ENCODE peak calls at places on chromosomes 11 and 22, in six cellular contexts. One of them, this sample, is unnamed.

GRCh38 chr11:117392979-117393378 is 65.3 kb downstream of the CEP164 start:
- DNase-seq in MM.1S: no peak
- DNase-seq in right atrium auricular region: no peak
- DNase-seq in right lobe of liver: no peak
- DNase-seq in CD8-positive, alpha-beta T cell: no peak
- DNase-seq in fibroblast of lung: no peak
- DNase-seq in this sample: no peak

GRCh38 chr11:2316169-2316962 is 14.6 kb downstream of the TSPAN32 start:
- DNase-seq in MM.1S: no peak
- DNase-seq in right atrium auricular region: no peak
- DNase-seq in right lobe of liver: peak; percentile 46
- DNase-seq in CD8-positive, alpha-beta T cell: no peak
- DNase-seq in fibroblast of lung: no peak
- DNase-seq in this sample: no peak

GRCh38 chr11:6531267-6531752 is 34.2 kb downstream of the DNHD1 start:
- DNase-seq in MM.1S: no peak
- DNase-seq in right atrium auricular region: no peak
- DNase-seq in right lobe of liver: no peak
- DNase-seq in CD8-positive, alpha-beta T cell: peak; percentile 14
- DNase-seq in fibroblast of lung: peak; percentile 16
- DNase-seq in this sample: no peak

GRCh38 chr11:59668188-59668949 is 468 bp downstream of the PATL1 start:
- DNase-seq in MM.1S: peak; percentile 40
- DNase-seq in right atrium auricular region: peak; percentile 77
- DNase-seq in right lobe of liver: peak; percentile 74
- DNase-seq in CD8-positive, alpha-beta T cell: peak; percentile 56
- DNase-seq in fibroblast of lung: peak; percentile 39
- DNase-seq in this sample: peak; percentile 49

GRCh38 chr22:38180841-38181452 is 683 bp downstream of the PLA2G6 start:
- DNase-seq in MM.1S: peak; percentile 76
- DNase-seq in right atrium auricular region: no peak
- DNase-seq in right lobe of liver: peak; percentile 81
- DNase-seq in CD8-positive, alpha-beta T cell: no peak
- DNase-seq in fibroblast of lung: no peak
- DNase-seq in this sample: peak; percentile 29

GRCh38 chr22:31604137-31604705 is 57.8 kb downstream of the PISD start:
- DNase-seq in MM.1S: no peak
- DNase-seq in right atrium auricular region: no peak
- DNase-seq in right lobe of liver: no peak
- DNase-seq in CD8-positive, alpha-beta T cell: no peak
- DNase-seq in fibroblast of lung: no peak
- DNase-seq in this sample: no peak

GRCh38 chr11:116119158-116119557 is 614.9 kb upstream of the CADM1 start:
- DNase-seq in MM.1S: no peak
- DNase-seq in right atrium auricular region: no peak
- DNase-seq in right lobe of liver: no peak
- DNase-seq in CD8-positive, alpha-beta T cell: no peak
- DNase-seq in fibroblast of lung: no peak
- DNase-seq in this sample: no peak

GRCh38 chr22:38921126-38921525 is 36.3 kb upstream of the APOBEC3A start:
- DNase-seq in MM.1S: no peak
- DNase-seq in right atrium auricular region: no peak
- DNase-seq in right lobe of liver: no peak
- DNase-seq in CD8-positive, alpha-beta T cell: no peak
- DNase-seq in fibroblast of lung: no peak
- DNase-seq in this sample: no peak

DNA sequence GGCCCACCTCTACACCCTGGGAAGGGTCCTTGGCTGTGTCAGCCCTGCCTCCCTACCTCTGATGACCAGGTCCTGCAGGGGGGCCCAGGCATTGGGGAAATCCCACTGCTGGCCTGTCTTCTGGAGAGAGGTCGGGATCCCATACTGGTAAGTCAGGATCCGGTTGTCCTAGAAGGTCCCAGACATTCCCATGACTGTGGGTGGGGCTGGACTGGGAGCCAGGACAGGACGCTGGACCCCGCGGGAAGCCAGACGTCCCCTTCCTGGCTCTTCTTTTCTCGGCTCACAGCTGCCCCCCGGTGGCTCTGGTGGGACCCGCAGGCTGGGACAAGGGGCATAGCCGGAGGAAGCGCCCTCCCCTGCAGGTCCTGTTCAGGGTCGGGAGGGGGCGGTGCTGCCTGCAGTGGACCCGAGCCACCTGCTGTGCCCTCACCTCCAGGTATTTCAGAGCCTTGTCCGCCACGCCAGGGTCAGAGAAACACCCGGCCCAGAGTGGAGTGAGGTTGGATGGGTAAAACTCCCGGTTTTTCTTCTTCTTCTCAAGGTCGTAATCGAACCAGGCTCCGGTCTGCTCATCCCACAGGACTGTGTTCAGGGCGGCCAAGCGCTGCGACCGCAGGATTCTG is 20.0 kb downstream of the TREH start:
- DNase-seq in MM.1S: peak; percentile 84
- DNase-seq in right atrium auricular region: peak; percentile 94
- DNase-seq in right lobe of liver: peak; percentile 88
- DNase-seq in CD8-positive, alpha-beta T cell: peak; percentile 91
- DNase-seq in fibroblast of lung: peak; percentile 68
- DNase-seq in this sample: peak; percentile 87
- TF ChIP-seq CTCF in MM.1S: peak; percentile 98
- TF ChIP-seq CTCF in right atrium auricular region: peak; percentile 99
- TF ChIP-seq CTCF in right lobe of liver: peak; percentile 90
- TF ChIP-seq CTCF in CD8-positive, alpha-beta T cell: peak; percentile 99
- TF ChIP-seq CTCF in fibroblast of lung: peak; percentile 90
- TF ChIP-seq CTCF in this sample: peak; percentile 94

GRCh38 chr11:69539416-69540117 is 58.1 kb downstream of the LINC01488 start:
- DNase-seq in MM.1S: no peak
- DNase-seq in right atrium auricular region: no peak
- DNase-seq in right lobe of liver: no peak
- DNase-seq in CD8-positive, alpha-beta T cell: no peak
- DNase-seq in fibroblast of lung: no peak
- DNase-seq in this sample: no peak
- H3K27ac ChIP-seq in MM.1S: no peak overlapping the region
- H3K27ac ChIP-seq in right atrium auricular region: peak overlapping the region; percentile 57
- H3K27ac ChIP-seq in right lobe of liver: no peak overlapping the region
- H3K27ac ChIP-seq in CD8-positive, alpha-beta T cell: no peak overlapping the region
- H3K27ac ChIP-seq in fibroblast of lung: no peak overlapping the region
- H3K27ac ChIP-seq in this sample: no peak overlapping the region

GRCh38 chr22:19119949-19120348 is 2.3 kb downstream of the DGCR2 start:
- DNase-seq in MM.1S: no peak
- DNase-seq in right atrium auricular region: no peak
- DNase-seq in right lobe of liver: no peak
- DNase-seq in CD8-positive, alpha-beta T cell: no peak
- DNase-seq in fibroblast of lung: no peak
- DNase-seq in this sample: no peak
- H3K27me3 ChIP-seq in MM.1S: peaks cover 3% of the 10 kb centered on the region
- H3K27me3 ChIP-seq in right atrium auricular region: no peaks in the 10 kb centered on the region
- H3K27me3 ChIP-seq in right lobe of liver: no peaks in the 10 kb centered on the region
- H3K27me3 ChIP-seq in CD8-positive, alpha-beta T cell: no peaks in the 10 kb centered on the region
- H3K27me3 ChIP-seq in fibroblast of lung: no peaks in the 10 kb centered on the region
- H3K27me3 ChIP-seq in this sample: no peaks in the 10 kb centered on the region

DNA sequence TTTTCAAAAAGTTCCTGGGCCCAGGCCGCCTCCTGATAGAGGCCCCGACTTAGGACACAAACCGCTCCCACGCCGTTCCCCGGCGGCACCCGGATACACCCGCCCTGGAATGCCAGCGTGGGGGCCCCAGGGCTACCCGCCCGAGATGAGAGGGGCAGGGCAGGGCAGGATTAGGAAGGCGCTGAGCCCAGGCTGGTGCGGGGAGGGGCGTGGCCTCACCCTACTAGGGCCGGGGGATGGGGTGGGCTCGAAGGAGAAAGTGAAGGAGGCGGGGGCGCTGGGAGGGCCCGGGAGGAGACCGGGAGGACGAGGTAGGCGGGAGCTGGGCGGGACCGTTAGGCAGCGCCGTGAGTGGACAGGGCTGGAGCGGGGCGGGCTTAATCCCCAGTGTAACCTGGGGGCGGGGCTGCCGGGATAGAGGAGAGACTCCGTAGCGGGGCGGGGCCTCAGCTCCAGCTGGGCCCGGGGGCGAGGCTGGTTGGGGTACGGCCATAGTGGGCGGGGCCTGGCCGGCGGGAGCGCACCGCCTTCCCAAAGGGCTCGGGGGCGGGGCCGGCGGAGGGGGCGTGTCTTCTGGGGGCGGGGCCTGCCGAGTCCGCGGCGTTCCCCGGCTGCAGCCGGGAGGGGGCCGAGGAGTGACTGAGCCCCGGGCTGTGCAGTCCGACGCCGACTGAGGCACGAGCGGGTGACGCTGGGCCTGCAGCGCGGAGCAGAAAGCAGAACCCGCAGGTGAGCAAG is at the start of gene CD82:
- DNase-seq in MM.1S: peak; percentile 98
- DNase-seq in right atrium auricular region: peak; percentile 99
- DNase-seq in right lobe of liver: peak; percentile 100
- DNase-seq in CD8-positive, alpha-beta T cell: peak; percentile 96
- DNase-seq in fibroblast of lung: peak; percentile 97
- DNase-seq in this sample: peak; percentile 88
- TF ChIP-seq CTCF in MM.1S: peak; percentile 22
- TF ChIP-seq CTCF in right atrium auricular region: no peak
- TF ChIP-seq CTCF in right lobe of liver: peak; percentile 29
- TF ChIP-seq CTCF in CD8-positive, alpha-beta T cell: peak; percentile 39
- TF ChIP-seq CTCF in fibroblast of lung: no peak
- TF ChIP-seq CTCF in this sample: peak; percentile 47

DNA sequence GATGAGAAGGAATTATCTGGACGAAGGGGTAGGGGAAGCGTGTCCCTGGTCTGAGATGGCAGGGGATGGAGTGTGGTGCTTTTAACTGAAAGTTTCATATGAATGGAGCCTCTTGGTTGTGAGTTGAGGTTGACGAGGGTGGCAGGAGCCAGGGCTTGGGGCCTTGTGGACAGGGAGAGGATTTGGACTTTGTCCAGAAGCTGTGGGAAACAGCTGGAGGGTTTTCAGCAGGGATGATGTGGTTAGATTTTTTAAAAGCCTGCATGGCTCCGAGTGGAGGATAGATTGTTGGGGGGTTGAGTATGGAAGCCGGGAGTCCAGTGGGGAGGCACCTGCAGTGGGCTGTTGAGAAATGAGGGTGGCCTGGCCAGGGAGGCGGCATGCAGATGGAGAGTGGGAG is 24.8 kb downstream of the MYO7A start:
- DNase-seq in MM.1S: no peak
- DNase-seq in right atrium auricular region: no peak
- DNase-seq in right lobe of liver: no peak
- DNase-seq in CD8-positive, alpha-beta T cell: no peak
- DNase-seq in fibroblast of lung: peak; percentile 52
- DNase-seq in this sample: no peak
- H3K27ac ChIP-seq in MM.1S: no peak overlapping the region
- H3K27ac ChIP-seq in right atrium auricular region: no peak overlapping the region
- H3K27ac ChIP-seq in right lobe of liver: no peak overlapping the region
- H3K27ac ChIP-seq in CD8-positive, alpha-beta T cell: no peak overlapping the region
- H3K27ac ChIP-seq in fibroblast of lung: no peak overlapping the region
- H3K27ac ChIP-seq in this sample: no peak overlapping the region

GRCh38 chr11:107478922-107479321 is 21.3 kb upstream of the CWF19L2 start:
- DNase-seq in MM.1S: no peak
- DNase-seq in right atrium auricular region: no peak
- DNase-seq in right lobe of liver: no peak
- DNase-seq in CD8-positive, alpha-beta T cell: no peak
- DNase-seq in fibroblast of lung: no peak
- DNase-seq in this sample: no peak
- H3K27me3 ChIP-seq in MM.1S: no peaks in the 10 kb centered on the region
- H3K27me3 ChIP-seq in right atrium auricular region: no peaks in the 10 kb centered on the region
- H3K27me3 ChIP-seq in right lobe of liver: no peaks in the 10 kb centered on the region
- H3K27me3 ChIP-seq in CD8-positive, alpha-beta T cell: peaks cover 3% of the 10 kb centered on the region
- H3K27me3 ChIP-seq in fibroblast of lung: no peaks in the 10 kb centered on the region
- H3K27me3 ChIP-seq in this sample: peaks cover 6% of the 10 kb centered on the region